ENCODE peak calls at places on chromosome 14, in eight cellular contexts. H is heart left ventricle, A is body of pancreas, J is right lobe of liver, R is testis, W is uterus, Y is tibial nerve, K is suprapubic skin. I is an unnamed sample.
A peak's percentile ranks its signal among the peaks of the same experiment; 100 is the strongest.

GRCh38 chr14:24013654-24014514 is 25.2 kb downstream of the DHRS4L2 start:
- DNase-seq in H (peak; percentile 29), A (peak; percentile 79), J (no peak), R (peak; percentile 62), W (peak; percentile 57), Y (peak; percentile 79), K (no peak), I (peak; percentile 77)

GRCh38 chr14:75720828-75721227 is 59.8 kb downstream of the TTLL5 start:
- DNase-seq in H (peak; percentile 58), A (peak; percentile 82), J (no peak), R (peak; percentile 85), W (peak; percentile 59), Y (peak; percentile 44), K (no peak), I (no peak)

GRCh38 chr14:68806526-68807147 is 13.8 kb upstream of the ZFP36L1 start:
- DNase-seq in H (no peak), A (no peak), J (no peak), R (peak; percentile 13), W (no peak), Y (no peak), K (peak; percentile 57), I (no peak)

GRCh38 chr14:30854492-30854891 is 19.9 kb upstream of the COCH start:
- DNase-seq in H (no peak), A (no peak), J (no peak), R (no peak), W (no peak), Y (no peak), K (no peak), I (no peak)

GRCh38 chr14:68042591-68043210 is 223.1 kb downstream of the RAD51B start:
- DNase-seq in H (no peak), A (no peak), J (no peak), R (no peak), W (no peak), Y (no peak), K (no peak), I (no peak)

GRCh38 chr14:44453433-44454171 is 53.5 kb downstream of the FSCB start:
- DNase-seq in H (no peak), A (no peak), J (no peak), R (no peak), W (no peak), Y (no peak), K (no peak), I (no peak)

GRCh38 chr14:21096438-21096837 is 2.0 kb downstream of the ZNF219 start:
- DNase-seq in H (no peak), A (no peak), J (no peak), R (no peak), W (no peak), Y (no peak), K (no peak), I (no peak)

GRCh38 chr14:30943694-30944093 is 69.3 kb downstream of the COCH start:
- DNase-seq in H (no peak), A (no peak), J (no peak), R (no peak), W (no peak), Y (no peak), K (no peak), I (no peak)

GRCh38 chr14:26290007-26290530 is 307.8 kb downstream of the NOVA1 start:
- DNase-seq in H (no peak), A (no peak), J (no peak), R (no peak), W (no peak), Y (no peak), K (no peak), I (no peak)

GRCh38 chr14:35385042-35385839 is 19.3 kb downstream of the NFKBIA start:
- DNase-seq in H (peak; percentile 91), A (peak; percentile 77), J (peak; percentile 74), R (peak; percentile 85), W (peak; percentile 89), Y (peak; percentile 65), K (no peak), I (peak; percentile 69)

GRCh38 chr14:40855343-40855742 is 751.3 kb upstream of the LRFN5 start:
- DNase-seq in H (no peak), A (no peak), J (no peak), R (no peak), W (no peak), Y (no peak), K (no peak), I (no peak)

GRCh38 chr14:58501214-58501816 is 73.8 kb downstream of the KIAA0586 start:
- DNase-seq in H (no peak), A (peak; percentile 44), J (no peak), R (no peak), W (peak; percentile 20), Y (no peak), K (no peak), I (peak; percentile 72)

GRCh38 chr14:97723834-97724770 is 926.9 kb downstream of the VRK1 start:
- DNase-seq in H (no peak), A (no peak), J (no peak), R (no peak), W (no peak), Y (no peak), K (no peak), I (no peak)

GRCh38 chr14:43258396-43258795 is 1248.7 kb downstream of the FSCB start:
- DNase-seq in H (no peak), A (no peak), J (no peak), R (no peak), W (no peak), Y (no peak), K (no peak), I (no peak)

GRCh38 chr14:64705406-64706118 is 1.3 kb downstream of the PLEKHG3 start:
- DNase-seq in H (peak; percentile 58), A (peak; percentile 39), J (peak; percentile 73), R (peak; percentile 60), W (peak; percentile 59), Y (peak; percentile 43), K (peak; percentile 75), I (peak; percentile 87)

GRCh38 chr14:87864356-87865230 is 128.4 kb downstream of the GALC start:
- DNase-seq in H (no peak), A (no peak), J (no peak), R (no peak), W (no peak), Y (no peak), K (no peak), I (no peak)

GRCh38 chr14:75967866-75968265 is 13.9 kb downstream of the TGFB3 start:
- DNase-seq in H (no peak), A (no peak), J (no peak), R (no peak), W (no peak), Y (no peak), K (no peak), I (no peak)

GRCh38 chr14:103084021-103084919 is at the start of gene LBHD2:
- DNase-seq in H (peak; percentile 24), A (no peak), J (peak; percentile 53), R (no peak), W (no peak), Y (no peak), K (no peak), I (no peak)

DNA sequence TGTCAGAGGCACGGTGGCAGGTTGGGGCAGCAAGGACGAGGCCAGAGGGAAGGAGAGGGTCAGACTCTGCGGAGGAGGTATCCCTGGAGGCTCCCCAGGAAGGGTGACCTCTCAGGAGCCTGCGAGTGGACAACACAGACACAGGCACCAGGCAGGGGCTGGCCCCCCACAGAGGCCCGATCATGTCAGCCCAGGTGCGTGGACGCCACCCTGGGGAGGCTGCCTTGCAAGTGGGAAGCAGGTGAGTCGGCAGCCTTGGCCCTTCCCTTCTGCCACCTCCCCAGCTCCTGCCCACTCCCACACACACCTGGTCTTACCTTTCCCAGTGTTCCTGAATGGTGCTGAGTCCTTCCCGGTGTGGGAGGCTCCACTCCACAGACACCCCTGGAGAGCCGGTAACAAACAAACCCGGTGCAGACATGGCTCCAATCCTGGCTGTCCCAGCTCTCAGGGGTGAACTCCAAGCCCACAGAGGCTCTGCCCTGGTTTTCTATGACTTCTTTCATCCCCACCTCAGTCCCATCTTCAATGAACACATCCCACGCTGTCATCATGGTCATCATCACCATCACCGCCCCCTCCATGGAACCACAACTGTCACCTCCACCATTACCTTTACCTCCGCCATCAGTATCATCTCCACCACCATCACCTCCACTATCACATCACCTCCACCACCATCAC is 5.2 kb downstream of the ZBTB42 start:
- DNase-seq in H (no peak), A (no peak), J (peak; percentile 48), R (no peak), W (no peak), Y (no peak), K (no peak), I (peak; percentile 44)
- TF ChIP-seq POLR2A in H (no peak), A (no peak), J (no peak), R (no peak), W (no peak), Y (no peak), K (no peak), I (no peak)

GRCh38 chr14:54025661-54026060 is 69.0 kb upstream of the BMP4 start:
- DNase-seq in H (no peak), A (no peak), J (no peak), R (peak; percentile 24), W (no peak), Y (no peak), K (no peak), I (peak; percentile 4)
- TF ChIP-seq CTCF in H (peak; percentile 43), A (no peak), J (peak; percentile 56), R (peak; percentile 26), W (no peak), Y (no peak), K (no peak), I (no peak)

GRCh38 chr14:50001146-50001998 is 108.5 kb downstream of the ARF6 start:
- DNase-seq in H (peak; percentile 49), A (peak; percentile 61), J (peak; percentile 78), R (peak; percentile 77), W (peak; percentile 44), Y (peak; percentile 45), K (peak; percentile 84), I (peak; percentile 62)
- TF ChIP-seq POLR2A in H (no peak), A (no peak), J (peak; percentile 80), R (no peak), W (no peak), Y (no peak), K (no peak), I (peak; percentile 13)

GRCh38 chr14:96285667-96286066 is 29.7 kb downstream of the BDKRB1 start:
- DNase-seq in H (no peak), A (peak; percentile 35), J (no peak), R (no peak), W (peak; percentile 43), Y (no peak), K (no peak), I (no peak)

GRCh38 chr14:96284008-96284407 is 28.0 kb downstream of the BDKRB1 start:
- DNase-seq in H (no peak), A (no peak), J (no peak), R (no peak), W (no peak), Y (no peak), K (no peak), I (no peak)

GRCh38 chr14:96281486-96281885 is 25.5 kb downstream of the BDKRB1 start:
- DNase-seq in H (no peak), A (no peak), J (no peak), R (no peak), W (no peak), Y (no peak), K (no peak), I (no peak)

GRCh38 chr14:96286251-96286650 is 30.2 kb downstream of the BDKRB1 start:
- DNase-seq in H (no peak), A (no peak), J (no peak), R (no peak), W (no peak), Y (no peak), K (no peak), I (no peak)

GRCh38 chr14:96284430-96284829 is 28.4 kb downstream of the BDKRB1 start:
- DNase-seq in H (no peak), A (no peak), J (no peak), R (no peak), W (no peak), Y (no peak), K (no peak), I (no peak)
- TF ChIP-seq CTCF in H (no peak), A (no peak), J (peak; percentile 24), R (no peak), W (no peak), Y (no peak), K (no peak), I (no peak)